ENCODE peak calls at places on chromosomes 12 and 14, in six cellular contexts. One of them, this sample, is unnamed.
A peak's percentile ranks its signal among the peaks of the same experiment; 100 is the strongest.

GRCh38 chr14:92427096-92427495 is 86.5 kb upstream of the RIN3 start:
- DNase-seq in ureter: no peak
- DNase-seq in Peyer's patch: no peak
- DNase-seq in GDM1: no peak
- DNase-seq in HFF-Myc: no peak
- DNase-seq in MCF 10A: no peak
- DNase-seq in this sample: no peak

GRCh38 chr12:119423285-119423684 is 88.8 kb downstream of the CCDC60 start:
- DNase-seq in HFF-Myc: no peak
- DNase-seq in Peyer's patch: no peak
- DNase-seq in MCF 10A: no peak
- DNase-seq in GDM1: no peak
- DNase-seq in ureter: no peak
- DNase-seq in this sample: no peak

GRCh38 chr12:27965966-27966365 is 6.6 kb downstream of the PTHLH start:
- DNase-seq in MCF 10A: peak; percentile 68
- DNase-seq in HFF-Myc: no peak
- DNase-seq in ureter: no peak
- DNase-seq in GDM1: no peak
- DNase-seq in Peyer's patch: no peak
- DNase-seq in this sample: no peak

GRCh38 chr12:45458238-45458637 is 242.3 kb downstream of the ANO6 start:
- DNase-seq in HFF-Myc: no peak
- DNase-seq in MCF 10A: no peak
- DNase-seq in ureter: no peak
- DNase-seq in Peyer's patch: no peak
- DNase-seq in GDM1: no peak
- DNase-seq in this sample: no peak

GRCh38 chr14:104986487-104987164 is 1.0 kb downstream of the CLBA1 start:
- DNase-seq in MCF 10A: no peak
- DNase-seq in GDM1: no peak
- DNase-seq in ureter: no peak
- DNase-seq in Peyer's patch: no peak
- DNase-seq in HFF-Myc: no peak
- DNase-seq in this sample: no peak

GRCh38 chr12:66709444-66709773 is 30.5 kb upstream of the GRIP1 start:
- DNase-seq in MCF 10A: no peak
- DNase-seq in ureter: no peak
- DNase-seq in GDM1: no peak
- DNase-seq in HFF-Myc: no peak
- DNase-seq in Peyer's patch: no peak
- DNase-seq in this sample: no peak

GRCh38 chr14:79781882-79782281 is 429.4 kb downstream of the DIO2 start:
- DNase-seq in Peyer's patch: no peak
- DNase-seq in MCF 10A: no peak
- DNase-seq in GDM1: no peak
- DNase-seq in ureter: no peak
- DNase-seq in HFF-Myc: no peak
- DNase-seq in this sample: no peak

GRCh38 chr12:49934505-49934904 is 16.0 kb upstream of the AQP2 start:
- DNase-seq in Peyer's patch: no peak
- DNase-seq in HFF-Myc: no peak
- DNase-seq in GDM1: no peak
- DNase-seq in MCF 10A: no peak
- DNase-seq in ureter: no peak
- DNase-seq in this sample: no peak

GRCh38 chr12:123828871-123829547 is 66.9 kb downstream of the DNAH10 start:
- DNase-seq in GDM1: no peak
- DNase-seq in Peyer's patch: no peak
- DNase-seq in HFF-Myc: no peak
- DNase-seq in ureter: no peak
- DNase-seq in MCF 10A: no peak
- DNase-seq in this sample: no peak

GRCh38 chr12:5780536-5780935 is 164.5 kb downstream of the ANO2 start:
- DNase-seq in ureter: peak; percentile 47
- DNase-seq in GDM1: no peak
- DNase-seq in HFF-Myc: no peak
- DNase-seq in Peyer's patch: no peak
- DNase-seq in MCF 10A: no peak
- DNase-seq in this sample: no peak

GRCh38 chr14:21523203-21523602 is 2.9 kb downstream of the SALL2 start:
- DNase-seq in HFF-Myc: no peak
- DNase-seq in GDM1: no peak
- DNase-seq in MCF 10A: no peak
- DNase-seq in Peyer's patch: no peak
- DNase-seq in ureter: no peak
- DNase-seq in this sample: no peak

GRCh38 chr12:111942557-111942956 is 70.4 kb downstream of the TMEM116 start:
- DNase-seq in HFF-Myc: peak; percentile 54
- DNase-seq in GDM1: no peak
- DNase-seq in ureter: no peak
- DNase-seq in MCF 10A: peak; percentile 50
- DNase-seq in Peyer's patch: no peak
- DNase-seq in this sample: peak; percentile 21

GRCh38 chr14:93185333-93185688 is 194 bp downstream of the LYSET start:
- DNase-seq in HFF-Myc: no peak
- DNase-seq in ureter: no peak
- DNase-seq in GDM1: no peak
- DNase-seq in MCF 10A: no peak
- DNase-seq in Peyer's patch: no peak
- DNase-seq in this sample: no peak

GRCh38 chr14:99415496-99416281 is 65.0 kb downstream of the SETD3 start:
- DNase-seq in ureter: peak; percentile 57
- DNase-seq in HFF-Myc: peak; percentile 81
- DNase-seq in Peyer's patch: peak; percentile 78
- DNase-seq in MCF 10A: peak; percentile 88
- DNase-seq in GDM1: peak; percentile 58
- DNase-seq in this sample: peak; percentile 16

This sample was measured in brain pericyte.